ENCODE peak calls at places on chromosome 10, in ten cellular contexts. One of them, this sample, is unnamed.

GRCh38 chr10:82278401-82279182 is 403.6 kb downstream of the NRG3 start:
- DNase-seq in NAMALWA: no peak
- DNase-seq in heart left ventricle: no peak
- DNase-seq in amniotic stem cell: no peak
- DNase-seq in HT1080: no peak
- DNase-seq in substantia nigra: no peak
- DNase-seq in left colon: no peak
- DNase-seq in brain microvascular endothelial cell: no peak
- DNase-seq in left lung: no peak
- DNase-seq in cardiac muscle cell: no peak
- DNase-seq in this sample: no peak

GRCh38 chr10:30877111-30877510 is 154.6 kb downstream of the ZNF438 start:
- DNase-seq in NAMALWA: no peak
- DNase-seq in heart left ventricle: no peak
- DNase-seq in amniotic stem cell: no peak
- DNase-seq in HT1080: peak
- DNase-seq in substantia nigra: no peak
- DNase-seq in left colon: no peak
- DNase-seq in brain microvascular endothelial cell: no peak
- DNase-seq in left lung: no peak
- DNase-seq in cardiac muscle cell: no peak
- DNase-seq in this sample: no peak

GRCh38 chr10:33596411-33596810 is 261.9 kb upstream of the NRP1 start:
- DNase-seq in NAMALWA: no peak
- DNase-seq in heart left ventricle: no peak
- DNase-seq in amniotic stem cell: no peak
- DNase-seq in HT1080: peak
- DNase-seq in substantia nigra: no peak
- DNase-seq in left colon: no peak
- DNase-seq in brain microvascular endothelial cell: no peak
- DNase-seq in left lung: no peak
- DNase-seq in cardiac muscle cell: no peak
- DNase-seq in this sample: no peak

GRCh38 chr10:62454696-62455451 is 80.7 kb downstream of the ZNF365 start:
- DNase-seq in NAMALWA: no peak
- DNase-seq in heart left ventricle: peak
- DNase-seq in amniotic stem cell: no peak
- DNase-seq in HT1080: peak
- DNase-seq in substantia nigra: no peak
- DNase-seq in left colon: no peak
- DNase-seq in brain microvascular endothelial cell: peak
- DNase-seq in left lung: no peak
- DNase-seq in cardiac muscle cell: peak
- DNase-seq in this sample: no peak

GRCh38 chr10:132247943-132248342 is 59.8 kb downstream of the STK32C start:
- DNase-seq in NAMALWA: peak
- DNase-seq in heart left ventricle: no peak
- DNase-seq in amniotic stem cell: no peak
- DNase-seq in HT1080: no peak
- DNase-seq in substantia nigra: no peak
- DNase-seq in left colon: no peak
- DNase-seq in brain microvascular endothelial cell: no peak
- DNase-seq in left lung: no peak
- DNase-seq in cardiac muscle cell: peak
- DNase-seq in this sample: no peak

GRCh38 chr10:78170026-78170475 is 136.4 kb downstream of the RPS24 start:
- DNase-seq in NAMALWA: no peak
- DNase-seq in heart left ventricle: no peak
- DNase-seq in amniotic stem cell: no peak
- DNase-seq in HT1080: peak
- DNase-seq in substantia nigra: no peak
- DNase-seq in left colon: no peak
- DNase-seq in brain microvascular endothelial cell: no peak
- DNase-seq in left lung: no peak
- DNase-seq in cardiac muscle cell: peak
- DNase-seq in this sample: no peak

GRCh38 chr10:51156913-51157312 is 82.6 kb downstream of the PRKG1 start:
- DNase-seq in NAMALWA: no peak
- DNase-seq in heart left ventricle: no peak
- DNase-seq in amniotic stem cell: no peak
- DNase-seq in HT1080: peak
- DNase-seq in substantia nigra: no peak
- DNase-seq in left colon: no peak
- DNase-seq in brain microvascular endothelial cell: peak
- DNase-seq in left lung: no peak
- DNase-seq in cardiac muscle cell: peak
- DNase-seq in this sample: no peak

GRCh38 chr10:46319383-46319782 is 32.6 kb downstream of the ANTXRL start:
- DNase-seq in NAMALWA: no peak
- DNase-seq in heart left ventricle: no peak
- DNase-seq in amniotic stem cell: no peak
- DNase-seq in HT1080: no peak
- DNase-seq in substantia nigra: no peak
- DNase-seq in left colon: no peak
- DNase-seq in brain microvascular endothelial cell: no peak
- DNase-seq in left lung: no peak
- DNase-seq in cardiac muscle cell: no peak
- DNase-seq in this sample: no peak

GRCh38 chr10:80633910-80634309 is 96.2 kb downstream of the SH2D4B start:
- DNase-seq in NAMALWA: no peak
- DNase-seq in heart left ventricle: no peak
- DNase-seq in amniotic stem cell: no peak
- DNase-seq in HT1080: no peak
- DNase-seq in substantia nigra: no peak
- DNase-seq in left colon: no peak
- DNase-seq in brain microvascular endothelial cell: no peak
- DNase-seq in left lung: no peak
- DNase-seq in cardiac muscle cell: no peak
- DNase-seq in this sample: no peak

GRCh38 chr10:12348341-12348869 is 942 bp upstream of the CAMK1D start:
- DNase-seq in NAMALWA: no peak
- DNase-seq in heart left ventricle: peak
- DNase-seq in amniotic stem cell: no peak
- DNase-seq in HT1080: no peak
- DNase-seq in substantia nigra: no peak
- DNase-seq in left colon: peak
- DNase-seq in brain microvascular endothelial cell: no peak
- DNase-seq in left lung: no peak
- DNase-seq in cardiac muscle cell: no peak
- DNase-seq in this sample: no peak

GRCh38 chr10:45197816-45198595 is 117.4 kb downstream of the OR13A1 start:
- DNase-seq in NAMALWA: no peak
- DNase-seq in heart left ventricle: no peak
- DNase-seq in amniotic stem cell: no peak
- DNase-seq in HT1080: no peak
- DNase-seq in substantia nigra: no peak
- DNase-seq in left colon: no peak
- DNase-seq in brain microvascular endothelial cell: no peak
- DNase-seq in left lung: no peak
- DNase-seq in cardiac muscle cell: no peak
- DNase-seq in this sample: no peak

GRCh38 chr10:51867956-51868355 is 168.6 kb upstream of the CSTF2T start:
- DNase-seq in NAMALWA: no peak
- DNase-seq in heart left ventricle: no peak
- DNase-seq in amniotic stem cell: peak
- DNase-seq in HT1080: peak
- DNase-seq in substantia nigra: no peak
- DNase-seq in left colon: no peak
- DNase-seq in brain microvascular endothelial cell: peak
- DNase-seq in left lung: no peak
- DNase-seq in cardiac muscle cell: peak
- DNase-seq in this sample: no peak

GRCh38 chr10:30737931-30738391 is 108.4 kb upstream of the LYZL2 start:
- DNase-seq in NAMALWA: no peak
- DNase-seq in heart left ventricle: no peak
- DNase-seq in amniotic stem cell: no peak
- DNase-seq in HT1080: no peak
- DNase-seq in substantia nigra: no peak
- DNase-seq in left colon: no peak
- DNase-seq in brain microvascular endothelial cell: no peak
- DNase-seq in left lung: no peak
- DNase-seq in cardiac muscle cell: no peak
- DNase-seq in this sample: no peak

GRCh38 chr10:59271160-59271559 is 91.2 kb downstream of the FAM13C start:
- DNase-seq in NAMALWA: no peak
- DNase-seq in heart left ventricle: no peak
- DNase-seq in amniotic stem cell: no peak
- DNase-seq in HT1080: no peak
- DNase-seq in substantia nigra: no peak
- DNase-seq in left colon: no peak
- DNase-seq in brain microvascular endothelial cell: no peak
- DNase-seq in left lung: no peak
- DNase-seq in cardiac muscle cell: no peak
- DNase-seq in this sample: no peak

GRCh38 chr10:95415631-95416031 is 124.8 kb upstream of the PDLIM1 start:
- DNase-seq in NAMALWA: no peak
- DNase-seq in heart left ventricle: peak
- DNase-seq in amniotic stem cell: no peak
- DNase-seq in HT1080: no peak
- DNase-seq in substantia nigra: no peak
- DNase-seq in left colon: no peak
- DNase-seq in brain microvascular endothelial cell: no peak
- DNase-seq in left lung: no peak
- DNase-seq in cardiac muscle cell: no peak
- DNase-seq in this sample: no peak

GRCh38 chr10:32166365-32166764 is 110.1 kb upstream of the KIF5B start:
- DNase-seq in NAMALWA: no peak
- DNase-seq in heart left ventricle: no peak
- DNase-seq in amniotic stem cell: no peak
- DNase-seq in HT1080: no peak
- DNase-seq in substantia nigra: no peak
- DNase-seq in left colon: no peak
- DNase-seq in brain microvascular endothelial cell: no peak
- DNase-seq in left lung: no peak
- DNase-seq in cardiac muscle cell: no peak
- DNase-seq in this sample: no peak

This sample was measured in stimulated activated naive B cell treated with anti-CD40 and anti-IgM and Interleukin-4, amounts not matched to agents 10 μg/mL and 1 μg/mL and 100 μg/mL, for 72 hours.